ENCODE peak calls at places on chromosome 19, in eight cellular contexts. One of them, this sample, is unnamed.
A peak's percentile ranks its signal among the peaks of the same experiment; 100 is the strongest.

GRCh38 chr19:3509566-3509989 is 3.5 kb downstream of the FZR1 start:
- DNase-seq in transverse colon: no peak
- DNase-seq in iris pigment epithelial cell: peak; percentile 73
- DNase-seq in central memory CD4-positive, alpha-beta T cell: no peak
- DNase-seq in upper lobe of right lung: no peak
- DNase-seq in neuronal stem cell: no peak
- DNase-seq in COR-L47: no peak
- DNase-seq in bronchial epithelial cell: peak; percentile 87
- DNase-seq in this sample: no peak

GRCh38 chr19:4568884-4569283 is 9.4 kb upstream of the SEMA6B start:
- DNase-seq in transverse colon: no peak
- DNase-seq in iris pigment epithelial cell: no peak
- DNase-seq in central memory CD4-positive, alpha-beta T cell: no peak
- DNase-seq in upper lobe of right lung: no peak
- DNase-seq in neuronal stem cell: no peak
- DNase-seq in COR-L47: no peak
- DNase-seq in bronchial epithelial cell: no peak
- DNase-seq in this sample: no peak

GRCh38 chr19:36213793-36214387 is 575 bp downstream of the ZNF565 start:
- DNase-seq in transverse colon: no peak
- DNase-seq in iris pigment epithelial cell: peak; percentile 32
- DNase-seq in central memory CD4-positive, alpha-beta T cell: peak; percentile 2
- DNase-seq in upper lobe of right lung: no peak
- DNase-seq in neuronal stem cell: peak; percentile 1
- DNase-seq in COR-L47: no peak
- DNase-seq in bronchial epithelial cell: no peak
- DNase-seq in this sample: no peak

GRCh38 chr19:45402469-45403070 is 2.3 kb downstream of the PPP1R13L start:
- DNase-seq in transverse colon: peak; percentile 67
- DNase-seq in iris pigment epithelial cell: no peak
- DNase-seq in central memory CD4-positive, alpha-beta T cell: no peak
- DNase-seq in upper lobe of right lung: peak; percentile 79
- DNase-seq in neuronal stem cell: no peak
- DNase-seq in COR-L47: no peak
- DNase-seq in bronchial epithelial cell: peak; percentile 70
- DNase-seq in this sample: no peak

GRCh38 chr19:49020931-49021895 is 2.9 kb downstream of the CGB3 start:
- DNase-seq in transverse colon: no peak
- DNase-seq in iris pigment epithelial cell: peak; percentile 23
- DNase-seq in central memory CD4-positive, alpha-beta T cell: no peak
- DNase-seq in upper lobe of right lung: no peak
- DNase-seq in neuronal stem cell: no peak
- DNase-seq in COR-L47: no peak
- DNase-seq in bronchial epithelial cell: no peak
- DNase-seq in this sample: no peak

GRCh38 chr19:57302020-57302465 is 18.2 kb upstream of the ZNF543 start:
- DNase-seq in transverse colon: no peak
- DNase-seq in iris pigment epithelial cell: peak; percentile 94
- DNase-seq in central memory CD4-positive, alpha-beta T cell: no peak
- DNase-seq in upper lobe of right lung: no peak
- DNase-seq in neuronal stem cell: no peak
- DNase-seq in COR-L47: no peak
- DNase-seq in bronchial epithelial cell: peak; percentile 98
- DNase-seq in this sample: peak; percentile 82

GRCh38 chr19:43412441-43412840 is 2.2 kb upstream of the TEX101 start:
- DNase-seq in transverse colon: no peak
- DNase-seq in iris pigment epithelial cell: no peak
- DNase-seq in central memory CD4-positive, alpha-beta T cell: no peak
- DNase-seq in upper lobe of right lung: no peak
- DNase-seq in neuronal stem cell: no peak
- DNase-seq in COR-L47: no peak
- DNase-seq in bronchial epithelial cell: no peak
- DNase-seq in this sample: no peak

GRCh38 chr19:30406220-30406944 is 34.2 kb downstream of the ZNF536 start:
- DNase-seq in transverse colon: peak; percentile 16
- DNase-seq in iris pigment epithelial cell: no peak
- DNase-seq in central memory CD4-positive, alpha-beta T cell: no peak
- DNase-seq in upper lobe of right lung: no peak
- DNase-seq in neuronal stem cell: no peak
- DNase-seq in COR-L47: no peak
- DNase-seq in bronchial epithelial cell: no peak
- DNase-seq in this sample: no peak

GRCh38 chr19:41548954-41549688 is 26.8 kb upstream of the CEACAM21 start:
- DNase-seq in transverse colon: peak; percentile 71
- DNase-seq in iris pigment epithelial cell: no peak
- DNase-seq in central memory CD4-positive, alpha-beta T cell: peak; percentile 69
- DNase-seq in upper lobe of right lung: no peak
- DNase-seq in neuronal stem cell: peak; percentile 37
- DNase-seq in COR-L47: no peak
- DNase-seq in bronchial epithelial cell: no peak
- DNase-seq in this sample: no peak

GRCh38 chr19:47729799-47730520 is 15.4 kb upstream of the NOP53 start:
- DNase-seq in transverse colon: peak; percentile 39
- DNase-seq in iris pigment epithelial cell: no peak
- DNase-seq in central memory CD4-positive, alpha-beta T cell: no peak
- DNase-seq in upper lobe of right lung: peak; percentile 94
- DNase-seq in neuronal stem cell: no peak
- DNase-seq in COR-L47: no peak
- DNase-seq in bronchial epithelial cell: peak; percentile 44
- DNase-seq in this sample: no peak

GRCh38 chr19:18737954-18738351 is 53.2 kb downstream of the COMP start:
- DNase-seq in transverse colon: no peak
- DNase-seq in iris pigment epithelial cell: no peak
- DNase-seq in central memory CD4-positive, alpha-beta T cell: no peak
- DNase-seq in upper lobe of right lung: no peak
- DNase-seq in neuronal stem cell: no peak
- DNase-seq in COR-L47: no peak
- DNase-seq in bronchial epithelial cell: no peak
- DNase-seq in this sample: no peak

GRCh38 chr19:12733369-12733896 is 1.1 kb downstream of the TRIR start:
- DNase-seq in transverse colon: no peak
- DNase-seq in iris pigment epithelial cell: peak; percentile 56
- DNase-seq in central memory CD4-positive, alpha-beta T cell: peak; percentile 37
- DNase-seq in upper lobe of right lung: no peak
- DNase-seq in neuronal stem cell: peak; percentile 18
- DNase-seq in COR-L47: peak; percentile 37
- DNase-seq in bronchial epithelial cell: peak; percentile 41
- DNase-seq in this sample: no peak

GRCh38 chr19:15297416-15298224 is 34.7 kb downstream of the BRD4 start:
- DNase-seq in transverse colon: peak; percentile 43
- DNase-seq in iris pigment epithelial cell: peak; percentile 80
- DNase-seq in central memory CD4-positive, alpha-beta T cell: peak; percentile 33
- DNase-seq in upper lobe of right lung: peak; percentile 22
- DNase-seq in neuronal stem cell: no peak
- DNase-seq in COR-L47: no peak
- DNase-seq in bronchial epithelial cell: peak; percentile 80
- DNase-seq in this sample: no peak

GRCh38 chr19:57934820-57935665 is at the start of gene ZNF418:
- DNase-seq in transverse colon: peak; percentile 24
- DNase-seq in iris pigment epithelial cell: peak; percentile 88
- DNase-seq in central memory CD4-positive, alpha-beta T cell: peak; percentile 50
- DNase-seq in upper lobe of right lung: peak; percentile 67
- DNase-seq in neuronal stem cell: peak; percentile 80
- DNase-seq in COR-L47: no peak
- DNase-seq in bronchial epithelial cell: peak; percentile 86
- DNase-seq in this sample: no peak

GRCh38 chr19:2015611-2015950 is at the start of gene BTBD2:
- DNase-seq in transverse colon: peak; percentile 70
- DNase-seq in iris pigment epithelial cell: peak; percentile 59
- DNase-seq in central memory CD4-positive, alpha-beta T cell: peak; percentile 24
- DNase-seq in upper lobe of right lung: no peak
- DNase-seq in neuronal stem cell: peak; percentile 32
- DNase-seq in COR-L47: peak; percentile 34
- DNase-seq in bronchial epithelial cell: peak; percentile 23
- DNase-seq in this sample: peak; percentile 11

GRCh38 chr19:29672933-29673336 is 7.7 kb downstream of the PLEKHF1 start:
- DNase-seq in transverse colon: peak; percentile 63
- DNase-seq in iris pigment epithelial cell: no peak
- DNase-seq in central memory CD4-positive, alpha-beta T cell: peak; percentile 94
- DNase-seq in upper lobe of right lung: peak; percentile 67
- DNase-seq in neuronal stem cell: no peak
- DNase-seq in COR-L47: no peak
- DNase-seq in bronchial epithelial cell: no peak
- DNase-seq in this sample: no peak

GRCh38 chr19:1725100-1726064 is 27.9 kb upstream of the ONECUT3 start:
- DNase-seq in transverse colon: peak; percentile 12
- DNase-seq in iris pigment epithelial cell: peak; percentile 35
- DNase-seq in central memory CD4-positive, alpha-beta T cell: no peak
- DNase-seq in upper lobe of right lung: no peak
- DNase-seq in neuronal stem cell: peak; percentile 82
- DNase-seq in COR-L47: peak; percentile 26
- DNase-seq in bronchial epithelial cell: no peak
- DNase-seq in this sample: no peak

GRCh38 chr19:8204961-8205360 is 4.2 kb upstream of the CERS4 start:
- DNase-seq in transverse colon: no peak
- DNase-seq in iris pigment epithelial cell: no peak
- DNase-seq in central memory CD4-positive, alpha-beta T cell: no peak
- DNase-seq in upper lobe of right lung: no peak
- DNase-seq in neuronal stem cell: no peak
- DNase-seq in COR-L47: peak; percentile 80
- DNase-seq in bronchial epithelial cell: no peak
- DNase-seq in this sample: no peak

GRCh38 chr19:31674503-31675186 is 325.4 kb upstream of the TSHZ3 start:
- DNase-seq in transverse colon: no peak
- DNase-seq in iris pigment epithelial cell: no peak
- DNase-seq in central memory CD4-positive, alpha-beta T cell: no peak
- DNase-seq in upper lobe of right lung: no peak
- DNase-seq in neuronal stem cell: no peak
- DNase-seq in COR-L47: no peak
- DNase-seq in bronchial epithelial cell: no peak
- DNase-seq in this sample: no peak

GRCh38 chr19:5718579-5719273 is 1.2 kb downstream of the LONP1 start:
- DNase-seq in transverse colon: no peak
- DNase-seq in iris pigment epithelial cell: peak; percentile 90
- DNase-seq in central memory CD4-positive, alpha-beta T cell: no peak
- DNase-seq in upper lobe of right lung: no peak
- DNase-seq in neuronal stem cell: no peak
- DNase-seq in COR-L47: no peak
- DNase-seq in bronchial epithelial cell: peak; percentile 78
- DNase-seq in this sample: peak; percentile 52

GRCh38 chr19:11534538-11534937 is 4.1 kb upstream of the CNN1 start:
- DNase-seq in transverse colon: no peak
- DNase-seq in iris pigment epithelial cell: no peak
- DNase-seq in central memory CD4-positive, alpha-beta T cell: no peak
- DNase-seq in upper lobe of right lung: no peak
- DNase-seq in neuronal stem cell: no peak
- DNase-seq in COR-L47: no peak
- DNase-seq in bronchial epithelial cell: no peak
- DNase-seq in this sample: no peak

GRCh38 chr19:16771618-16772017 is 52.0 kb downstream of the NWD1 start:
- DNase-seq in transverse colon: peak; percentile 82
- DNase-seq in iris pigment epithelial cell: peak; percentile 71
- DNase-seq in central memory CD4-positive, alpha-beta T cell: peak; percentile 45
- DNase-seq in upper lobe of right lung: no peak
- DNase-seq in neuronal stem cell: peak; percentile 90
- DNase-seq in COR-L47: peak; percentile 71
- DNase-seq in bronchial epithelial cell: peak; percentile 73
- DNase-seq in this sample: peak; percentile 34

GRCh38 chr19:50661087-50661486 is 11.8 kb downstream of the C19orf81 start:
- DNase-seq in transverse colon: no peak
- DNase-seq in iris pigment epithelial cell: no peak
- DNase-seq in central memory CD4-positive, alpha-beta T cell: no peak
- DNase-seq in upper lobe of right lung: no peak
- DNase-seq in neuronal stem cell: no peak
- DNase-seq in COR-L47: no peak
- DNase-seq in bronchial epithelial cell: no peak
- DNase-seq in this sample: no peak

GRCh38 chr19:1247747-1248453 is 483 bp upstream of the MIDN start:
- DNase-seq in transverse colon: peak; percentile 82
- DNase-seq in iris pigment epithelial cell: peak; percentile 63
- DNase-seq in central memory CD4-positive, alpha-beta T cell: peak; percentile 72
- DNase-seq in upper lobe of right lung: peak; percentile 90
- DNase-seq in neuronal stem cell: no peak
- DNase-seq in COR-L47: no peak
- DNase-seq in bronchial epithelial cell: peak; percentile 30
- DNase-seq in this sample: no peak

GRCh38 chr19:17966497-17967257 is at the start of gene KCNN1:
- DNase-seq in transverse colon: no peak
- DNase-seq in iris pigment epithelial cell: no peak
- DNase-seq in central memory CD4-positive, alpha-beta T cell: no peak
- DNase-seq in upper lobe of right lung: no peak
- DNase-seq in neuronal stem cell: no peak
- DNase-seq in COR-L47: no peak
- DNase-seq in bronchial epithelial cell: no peak
- DNase-seq in this sample: no peak

GRCh38 chr19:40594251-40594650 is 6.9 kb upstream of the LTBP4 start:
- DNase-seq in transverse colon: no peak
- DNase-seq in iris pigment epithelial cell: no peak
- DNase-seq in central memory CD4-positive, alpha-beta T cell: no peak
- DNase-seq in upper lobe of right lung: no peak
- DNase-seq in neuronal stem cell: no peak
- DNase-seq in COR-L47: peak; percentile 40
- DNase-seq in bronchial epithelial cell: no peak
- DNase-seq in this sample: no peak